ENCODE peak calls at places on chromosomes 7 and 10, in four cellular contexts. H is CD4-positive, alpha-beta T cell; B is glutamatergic neuron; K is lower lobe of right lung. D is an unnamed sample.

GRCh38 chr7:127930341-127931328 is 100.6 kb downstream of the LRRC4 start:
- DNase-seq in H (no peak), B (no peak), K (no peak), D (no peak)

GRCh38 chr10:86363184-86363832 is 3.3 kb downstream of the GRID1 start:
- DNase-seq in H (no peak), B (peak), K (peak), D (peak)

GRCh38 chr7:121278120-121279021 is 50.4 kb upstream of the WNT16 start:
- DNase-seq in H (no peak), B (no peak), K (no peak), D (no peak)

GRCh38 chr7:72441791-72442190 is 29.7 kb upstream of the CALN1 start:
- DNase-seq in H (no peak), B (no peak), K (no peak), D (no peak)

GRCh38 chr7:3200504-3200903 is 100.5 kb upstream of the SDK1 start:
- DNase-seq in H (no peak), B (peak), K (no peak), D (no peak)

GRCh38 chr10:974038-974784 is 14.0 kb upstream of the GTPBP4 start:
- DNase-seq in H (no peak), B (no peak), K (peak), D (no peak)

GRCh38 chr7:151080522-151081169 is at the start of gene FASTK:
- DNase-seq in H (peak), B (peak), K (peak), D (peak)

GRCh38 chr10:109663122-109663521 is 260.2 kb downstream of the XPNPEP1 start:
- DNase-seq in H (no peak), B (no peak), K (no peak), D (no peak)

GRCh38 chr7:81173766-81174281 is 255.0 kb upstream of the SEMA3C start:
- DNase-seq in H (no peak), B (no peak), K (no peak), D (no peak)

GRCh38 chr10:91389636-91390512 is 20.3 kb upstream of the HECTD2 start:
- DNase-seq in H (no peak), B (no peak), K (no peak), D (no peak)

GRCh38 chr7:47506716-47507354 is 75.1 kb downstream of the TNS3 start:
- DNase-seq in H (no peak), B (no peak), K (no peak), D (no peak)

GRCh38 chr10:85139124-85139523 is 810.7 kb downstream of the CCSER2 start:
- DNase-seq in H (no peak), B (no peak), K (peak), D (no peak)

GRCh38 chr10:35362701-35363350 is 26.5 kb downstream of the CCNY start:
- DNase-seq in H (no peak), B (no peak), K (no peak), D (no peak)

GRCh38 chr10:124172241-124172661 is 78.9 kb upstream of the CHST15 start:
- DNase-seq in H (no peak), B (no peak), K (no peak), D (no peak)

GRCh38 chr7:128011079-128011670 is 20.1 kb downstream of the LRRC4 start:
- DNase-seq in H (no peak), B (no peak), K (no peak), D (no peak)

GRCh38 chr7:79317728-79318127 is 135.7 kb downstream of the MAGI2 start:
- DNase-seq in H (no peak), B (no peak), K (no peak), D (no peak)

GRCh38 chr7:105896407-105896842 is 20.0 kb upstream of the ATXN7L1 start:
- DNase-seq in H (no peak), B (no peak), K (peak), D (no peak)

GRCh38 chr10:95865814-95866447 is 41.8 kb upstream of the CC2D2B start:
- DNase-seq in H (no peak), B (no peak), K (no peak), D (no peak)

GRCh38 chr7:91079491-91079890 is 184.7 kb upstream of the FZD1 start:
- DNase-seq in H (no peak), B (no peak), K (no peak), D (no peak)

GRCh38 chr10:77445562-77445961 is 192.0 kb downstream of the KCNMA1 start:
- DNase-seq in H (no peak), B (no peak), K (no peak), D (no peak)

GRCh38 chr10:60367431-60367830 is 22.2 kb downstream of the ANK3 start:
- DNase-seq in H (no peak), B (no peak), K (no peak), D (no peak)

GRCh38 chr7:47481656-47482012 is 100.3 kb downstream of the TNS3 start:
- DNase-seq in H (no peak), B (no peak), K (no peak), D (no peak)

GRCh38 chr10:122454603-122455080 is at the start of gene ARMS2:
- DNase-seq in H (no peak), B (no peak), K (no peak), D (no peak)

GRCh38 chr7:12066561-12066960 is 144.5 kb upstream of the TMEM106B start:
- DNase-seq in H (no peak), B (no peak), K (no peak), D (no peak)

GRCh38 chr10:122878799-122879338 is 512 bp downstream of the FAM24B start:
- DNase-seq in H (peak), B (no peak), K (no peak), D (no peak)

GRCh38 chr10:74223755-74224530 is 72.9 kb downstream of the ADK start:
- DNase-seq in H (no peak), B (no peak), K (no peak), D (no peak)

GRCh38 chr7:105387621-105388372 is 924 bp downstream of the SRPK2 start:
- DNase-seq in H (peak), B (peak), K (peak), D (peak)

GRCh38 chr10:17923728-17924127 is 28.0 kb upstream of the SLC39A12 start:
- DNase-seq in H (no peak), B (no peak), K (no peak), D (no peak)

DNA sequence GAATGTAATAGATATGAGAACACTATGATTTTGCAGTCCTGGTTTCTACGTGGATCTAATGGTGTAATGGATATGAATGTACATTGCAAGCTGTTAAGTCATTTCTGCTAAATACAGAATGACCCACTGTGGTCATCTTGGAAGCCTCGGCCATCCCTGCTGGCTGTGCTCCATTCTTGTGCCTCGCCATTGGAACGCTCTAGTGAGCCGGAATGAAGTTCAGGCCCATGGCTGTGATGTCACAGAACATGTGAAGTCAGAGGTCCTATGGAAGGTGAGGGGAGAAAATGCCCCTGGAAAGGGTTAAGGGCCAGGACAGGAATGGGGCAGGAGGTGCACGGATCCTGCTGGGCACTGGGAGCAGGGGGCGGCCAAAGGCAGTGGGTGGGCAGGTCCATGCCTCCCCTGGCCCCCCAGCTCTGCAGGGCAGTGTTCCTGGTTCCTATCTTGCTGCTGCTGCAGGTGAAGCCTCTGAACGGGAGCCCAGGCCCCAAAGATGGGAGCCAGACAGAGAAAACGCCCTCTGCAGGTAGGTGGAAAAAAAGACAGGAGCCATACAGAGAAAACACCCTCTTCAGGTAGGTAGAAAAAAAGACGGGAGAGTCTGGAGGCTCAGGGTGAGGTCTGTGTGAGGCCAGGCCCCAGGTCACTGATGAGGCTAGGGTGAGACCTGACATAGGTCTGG is at the start of gene LLCFC1:
- DNase-seq in H (no peak), B (no peak), K (no peak), D (no peak)
- TF ChIP-seq CTCF in H (no peak), B (no peak), K (no peak), D (no peak)

GRCh38 chr10:70266056-70266455 is 17.7 kb downstream of the NPFFR1 start:
- DNase-seq in H (no peak), B (no peak), K (no peak), D (no peak)

GRCh38 chr10:70265032-70265689 is 18.6 kb downstream of the NPFFR1 start:
- DNase-seq in H (no peak), B (no peak), K (no peak), D (no peak)

GRCh38 chr10:70268376-70268775 is 15.4 kb downstream of the NPFFR1 start:
- DNase-seq in H (no peak), B (no peak), K (no peak), D (no peak)

GRCh38 chr10:70266701-70267100 is 17.1 kb downstream of the NPFFR1 start:
- DNase-seq in H (no peak), B (no peak), K (no peak), D (no peak)

DNA sequence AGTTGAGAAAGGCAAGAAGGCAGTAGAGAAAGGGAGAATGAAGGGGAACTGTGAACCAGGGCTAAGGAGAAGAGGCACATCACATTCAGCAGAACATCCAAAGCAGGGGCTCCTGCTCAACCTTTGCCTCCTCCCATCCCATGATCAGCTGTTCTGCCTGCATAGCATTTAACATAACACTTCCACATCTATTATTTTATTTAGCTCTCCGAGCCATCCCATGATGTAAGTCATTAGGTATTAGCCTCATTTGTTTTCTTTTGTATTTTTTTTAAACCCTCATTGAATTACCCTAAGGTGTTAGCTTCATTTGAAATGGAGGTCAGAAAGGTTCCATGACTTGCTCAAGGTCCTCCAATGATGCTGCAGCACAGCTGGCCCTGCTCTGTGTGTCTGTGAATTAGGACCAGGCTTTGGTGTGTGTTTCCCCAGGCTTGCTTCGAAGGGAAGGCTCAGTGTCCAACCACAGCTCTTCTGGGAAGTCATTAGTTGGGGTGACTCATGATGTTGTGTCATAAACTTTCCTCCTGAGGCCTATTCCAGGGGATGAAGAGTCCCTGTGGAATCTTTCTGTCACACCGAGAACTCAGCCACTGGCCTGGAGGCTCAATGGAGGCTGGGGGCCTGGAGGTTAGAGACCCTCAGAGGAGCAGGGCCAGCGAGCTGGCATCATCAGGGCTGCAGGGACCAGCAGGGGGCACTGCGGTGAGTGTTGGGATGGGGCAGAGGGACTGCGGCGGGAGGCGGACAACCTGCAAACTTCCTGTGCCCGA is 16.5 kb downstream of the NPFFR1 start:
- DNase-seq in H (no peak), B (no peak), K (no peak), D (no peak)
- TF ChIP-seq CTCF in H (no peak), B (no peak), K (peak), D (peak)

GRCh38 chr7:134028853-134029252 is 98.3 kb upstream of the LRGUK start:
- DNase-seq in H (no peak), B (no peak), K (no peak), D (no peak)
- TF ChIP-seq CTCF in H (no peak), B (no peak), K (no peak), D (no peak)

DNA sequence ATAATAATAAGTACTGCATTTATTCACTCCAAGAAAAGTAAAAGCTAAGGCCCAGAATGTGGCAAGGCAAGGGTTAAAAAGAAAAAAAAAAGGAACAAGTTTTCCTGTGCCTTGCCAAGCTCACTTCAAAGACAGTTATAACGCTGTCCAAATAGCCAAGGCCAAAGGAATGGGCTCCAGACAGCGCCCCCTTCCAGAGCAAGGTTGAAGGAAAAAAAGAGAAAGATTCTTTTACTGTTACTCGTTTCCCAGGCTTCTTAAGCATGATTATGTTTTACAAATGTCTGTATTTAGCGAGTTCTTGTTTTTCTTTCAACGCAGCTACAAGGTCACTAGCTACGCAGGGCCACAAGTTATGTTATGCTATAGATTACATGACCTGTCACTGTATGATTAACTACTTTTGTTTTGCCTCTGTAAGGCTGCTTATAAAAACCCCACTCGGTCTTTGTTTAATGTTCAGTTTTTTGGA is 9.1 kb upstream of the EIF4H start:
- DNase-seq in H (no peak), B (peak), K (no peak), D (no peak)
- TF ChIP-seq CTCF in H (no peak), B (peak), K (peak), D (peak)

GRCh38 chr7:142646274-142646895 is 102.9 kb upstream of the PRSS1 start:
- DNase-seq in H (no peak), B (no peak), K (no peak), D (no peak)
- TF ChIP-seq CTCF in H (no peak), B (no peak), K (no peak), D (no peak)

GRCh38 chr7:86600506-86601290 is 43.0 kb upstream of the GRM3 start:
- DNase-seq in H (no peak), B (no peak), K (no peak), D (no peak)
- TF ChIP-seq CTCF in H (no peak), B (no peak), K (no peak), D (peak)

DNA sequence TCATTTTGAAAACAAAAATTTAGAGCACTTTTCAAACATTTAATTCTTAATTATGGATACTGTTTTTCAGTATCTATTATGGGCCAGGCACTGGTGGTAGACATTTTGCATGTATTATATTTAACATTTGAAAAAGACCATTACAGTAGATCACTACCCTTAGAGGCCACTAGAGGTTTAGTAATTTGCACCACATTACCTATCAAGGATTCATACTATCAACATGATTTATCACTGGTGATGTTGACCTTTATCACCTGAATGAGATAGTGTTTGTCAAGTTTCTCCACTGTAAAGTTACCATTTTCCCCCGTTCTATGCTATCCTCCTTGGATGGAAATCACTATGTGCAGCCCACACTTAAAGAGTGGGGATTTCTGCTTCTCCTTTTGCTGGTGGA is 4.4 kb upstream of the SNX13 start:
- DNase-seq in H (no peak), B (no peak), K (no peak), D (no peak)
- TF ChIP-seq CTCF in H (no peak), B (peak), K (no peak), D (no peak)

GRCh38 chr10:72061491-72061890 is 26.9 kb downstream of the SPOCK2 start:
- DNase-seq in H (no peak), B (no peak), K (no peak), D (no peak)
- TF ChIP-seq CTCF in H (no peak), B (no peak), K (no peak), D (peak)

D was measured in D721Med.